ENCODE peak calls at places on chromosomes 3 and 15, in five cellular contexts. One of them, this sample, is unnamed.

GRCh38 chr15:38530113-38530512 is 34.5 kb downstream of the RASGRP1 start:
- DNase-seq in T-cell: no peak
- DNase-seq in CD4-positive, alpha-beta T cell: no peak
- DNase-seq in stimulated activated CD8-positive, alpha-beta memory T cell treated with anti-CD3 and anti-CD28 coated beads, Interleukin-12 subunit alpha, Interleukin-12 subunit beta, amount 100 ng/mL, for 1 hour: no peak
- DNase-seq in effector memory CD8-positive, alpha-beta T cell: no peak
- DNase-seq in this sample: no peak

GRCh38 chr3:174191380-174191779 is 667.8 kb upstream of the NAALADL2 start:
- DNase-seq in T-cell: no peak
- DNase-seq in effector memory CD8-positive, alpha-beta T cell: no peak
- DNase-seq in CD4-positive, alpha-beta T cell: no peak
- DNase-seq in stimulated activated CD8-positive, alpha-beta memory T cell treated with anti-CD3 and anti-CD28 coated beads, Interleukin-12 subunit alpha, Interleukin-12 subunit beta, amount 100 ng/mL, for 1 hour: no peak
- DNase-seq in this sample: no peak

GRCh38 chr3:133578548-133579191 is 5.2 kb downstream of the CDV3 start:
- DNase-seq in effector memory CD8-positive, alpha-beta T cell: no peak
- DNase-seq in stimulated activated CD8-positive, alpha-beta memory T cell treated with anti-CD3 and anti-CD28 coated beads, Interleukin-12 subunit alpha, Interleukin-12 subunit beta, amount 100 ng/mL, for 1 hour: no peak
- DNase-seq in CD4-positive, alpha-beta T cell: no peak
- DNase-seq in T-cell: no peak
- DNase-seq in this sample: no peak

GRCh38 chr3:132800958-132801357 is 78.7 kb upstream of the NPHP3 start:
- DNase-seq in stimulated activated CD8-positive, alpha-beta memory T cell treated with anti-CD3 and anti-CD28 coated beads, Interleukin-12 subunit alpha, Interleukin-12 subunit beta, amount 100 ng/mL, for 1 hour: no peak
- DNase-seq in effector memory CD8-positive, alpha-beta T cell: no peak
- DNase-seq in CD4-positive, alpha-beta T cell: no peak
- DNase-seq in T-cell: no peak
- DNase-seq in this sample: no peak

GRCh38 chr3:155065537-155065936 is 14.6 kb upstream of the MME start:
- DNase-seq in CD4-positive, alpha-beta T cell: no peak
- DNase-seq in effector memory CD8-positive, alpha-beta T cell: no peak
- DNase-seq in T-cell: no peak
- DNase-seq in stimulated activated CD8-positive, alpha-beta memory T cell treated with anti-CD3 and anti-CD28 coated beads, Interleukin-12 subunit alpha, Interleukin-12 subunit beta, amount 100 ng/mL, for 1 hour: no peak
- DNase-seq in this sample: no peak

GRCh38 chr3:36911990-36912804 is 32.7 kb downstream of the TRANK1 start:
- DNase-seq in T-cell: peak; percentile 25
- DNase-seq in CD4-positive, alpha-beta T cell: no peak
- DNase-seq in stimulated activated CD8-positive, alpha-beta memory T cell treated with anti-CD3 and anti-CD28 coated beads, Interleukin-12 subunit alpha, Interleukin-12 subunit beta, amount 100 ng/mL, for 1 hour: no peak
- DNase-seq in effector memory CD8-positive, alpha-beta T cell: peak; percentile 43
- DNase-seq in this sample: peak; percentile 48

GRCh38 chr3:22245122-22245521 is 494.1 kb upstream of the ZNF385D start:
- DNase-seq in effector memory CD8-positive, alpha-beta T cell: no peak
- DNase-seq in CD4-positive, alpha-beta T cell: no peak
- DNase-seq in T-cell: no peak
- DNase-seq in stimulated activated CD8-positive, alpha-beta memory T cell treated with anti-CD3 and anti-CD28 coated beads, Interleukin-12 subunit alpha, Interleukin-12 subunit beta, amount 100 ng/mL, for 1 hour: no peak
- DNase-seq in this sample: no peak

GRCh38 chr3:128067481-128067880 is 15.2 kb downstream of the SEC61A1 start:
- DNase-seq in effector memory CD8-positive, alpha-beta T cell: no peak
- DNase-seq in stimulated activated CD8-positive, alpha-beta memory T cell treated with anti-CD3 and anti-CD28 coated beads, Interleukin-12 subunit alpha, Interleukin-12 subunit beta, amount 100 ng/mL, for 1 hour: no peak
- DNase-seq in CD4-positive, alpha-beta T cell: no peak
- DNase-seq in T-cell: no peak
- DNase-seq in this sample: no peak

GRCh38 chr15:43346305-43346704 is 15.9 kb upstream of the LCMT2 start:
- DNase-seq in T-cell: no peak
- DNase-seq in effector memory CD8-positive, alpha-beta T cell: no peak
- DNase-seq in stimulated activated CD8-positive, alpha-beta memory T cell treated with anti-CD3 and anti-CD28 coated beads, Interleukin-12 subunit alpha, Interleukin-12 subunit beta, amount 100 ng/mL, for 1 hour: no peak
- DNase-seq in CD4-positive, alpha-beta T cell: no peak
- DNase-seq in this sample: no peak

GRCh38 chr15:78739996-78740903 is 71.0 kb downstream of the ADAMTS7 start:
- DNase-seq in T-cell: peak; percentile 35
- DNase-seq in CD4-positive, alpha-beta T cell: peak; percentile 20
- DNase-seq in effector memory CD8-positive, alpha-beta T cell: peak; percentile 44
- DNase-seq in stimulated activated CD8-positive, alpha-beta memory T cell treated with anti-CD3 and anti-CD28 coated beads, Interleukin-12 subunit alpha, Interleukin-12 subunit beta, amount 100 ng/mL, for 1 hour: no peak
- DNase-seq in this sample: no peak

GRCh38 chr3:100833483-100833882 is 124.2 kb downstream of the TFG start:
- DNase-seq in T-cell: no peak
- DNase-seq in effector memory CD8-positive, alpha-beta T cell: no peak
- DNase-seq in CD4-positive, alpha-beta T cell: no peak
- DNase-seq in stimulated activated CD8-positive, alpha-beta memory T cell treated with anti-CD3 and anti-CD28 coated beads, Interleukin-12 subunit alpha, Interleukin-12 subunit beta, amount 100 ng/mL, for 1 hour: no peak
- DNase-seq in this sample: no peak